ENCODE peak calls at places on chromosomes 11 and 22, in nine cellular contexts. N is body of pancreas; R is gastrocnemius medialis; O is vagina; P is CD8-positive, alpha-beta memory T cell; Z is IMR-90; V is AG04450; C is pancreas; W is fibroblast of lung. M is an unnamed sample.

GRCh38 chr22:21841422-21841821 is 26.0 kb downstream of the MAPK1 start:
- DNase-seq in N (no peak), W (no peak), O (no peak), C (no peak), P (no peak), V (no peak), R (no peak), Z (no peak), M (no peak)

GRCh38 chr11:17551347-17552040 is 4.4 kb downstream of the OTOG start:
- DNase-seq in C (no peak), W (no peak), P (no peak), Z (no peak), R (no peak), N (no peak), O (no peak), V (no peak), M (no peak)

GRCh38 chr11:68258363-68258765 is 13.4 kb downstream of the C11orf24 start:
- DNase-seq in V (no peak), C (no peak), O (no peak), Z (no peak), P (no peak), R (no peak), N (no peak), W (no peak), M (no peak)

GRCh38 chr11:46554205-46555162 is 39.3 kb downstream of the AMBRA1 start:
- DNase-seq in R (peak; percentile 20), N (peak; percentile 48), P (no peak), V (peak; percentile 30), C (no peak), W (peak; percentile 82), Z (peak; percentile 80), O (no peak), M (peak; percentile 56)

GRCh38 chr22:28051091-28051786 is 132.2 kb upstream of the PITPNB start:
- DNase-seq in Z (no peak), R (no peak), V (no peak), O (no peak), P (no peak), C (no peak), W (no peak), N (no peak), M (peak; percentile 84)

GRCh38 chr11:114229062-114229450 is 67.1 kb upstream of the NNMT start:
- DNase-seq in R (no peak), V (no peak), C (no peak), N (no peak), W (no peak), O (no peak), P (no peak), Z (no peak), M (peak; percentile 56)

GRCh38 chr11:67382481-67383136 is 9.2 kb upstream of the RAD9A start:
- DNase-seq in W (peak; percentile 57), C (peak; percentile 89), P (peak; percentile 77), R (peak; percentile 68), V (no peak), O (no peak), Z (peak; percentile 69), N (peak; percentile 82), M (peak; percentile 88)

GRCh38 chr22:50184004-50184461 is 1.7 kb upstream of the TRABD start:
- DNase-seq in V (no peak), C (peak; percentile 80), Z (peak; percentile 48), N (peak; percentile 87), P (no peak), R (no peak), W (peak; percentile 51), O (no peak), M (no peak)

GRCh38 chr11:17600316-17601205 is 53.5 kb downstream of the OTOG start:
- DNase-seq in P (no peak), W (no peak), Z (no peak), N (no peak), V (no peak), C (no peak), O (no peak), R (no peak), M (no peak)

GRCh38 chr11:12506502-12506921 is 129.1 kb downstream of the PARVA start:
- DNase-seq in R (no peak), C (no peak), W (peak; percentile 58), N (no peak), V (no peak), Z (peak; percentile 59), O (no peak), P (no peak), M (peak; percentile 24)

GRCh38 chr11:100920571-100920970 is 209.0 kb downstream of the PGR start:
- DNase-seq in N (no peak), O (no peak), Z (no peak), C (no peak), V (no peak), R (no peak), W (no peak), P (no peak), M (no peak)

GRCh38 chr22:19638282-19639015 is 75.9 kb upstream of the SEPTIN5 start:
- DNase-seq in N (no peak), W (no peak), Z (no peak), O (no peak), P (no peak), R (no peak), C (no peak), V (no peak), M (no peak)

GRCh38 chr22:20994902-20995241 is 7.0 kb downstream of the THAP7 start:
- DNase-seq in Z (no peak), W (no peak), N (no peak), V (no peak), O (no peak), C (no peak), R (no peak), P (no peak), M (no peak)

GRCh38 chr22:36680038-36680437 is 23.5 kb downstream of the CACNG2 start:
- DNase-seq in P (no peak), R (no peak), W (no peak), N (no peak), C (no peak), V (no peak), O (no peak), Z (no peak), M (no peak)

GRCh38 chr11:111429066-111429506 is 50.0 kb upstream of the POU2AF1 start:
- DNase-seq in P (no peak), O (no peak), V (no peak), Z (peak; percentile 37), N (peak; percentile 76), C (peak; percentile 71), W (no peak), R (peak; percentile 63), M (peak; percentile 90)

GRCh38 chr22:49353185-49353584 is 474.5 kb downstream of the BRD1 start:
- DNase-seq in N (no peak), R (no peak), P (no peak), Z (no peak), O (peak; percentile 52), V (no peak), C (no peak), W (no peak), M (no peak)

GRCh38 chr11:116376547-116376946 is 396.2 kb downstream of the BUD13 start:
- DNase-seq in N (no peak), C (no peak), O (no peak), V (no peak), R (no peak), P (no peak), W (no peak), Z (no peak), M (no peak)

GRCh38 chr11:34621876-34622275 is 983 bp downstream of the EHF start:
- DNase-seq in V (no peak), O (no peak), R (no peak), W (peak; percentile 20), N (no peak), C (no peak), P (no peak), Z (no peak), M (no peak)
- H3K9me3 ChIP-seq in V (no peaks in the 10 kb centered on the region), O (no peaks in the 10 kb centered on the region), R (no peaks in the 10 kb centered on the region), W (no peaks in the 10 kb centered on the region), N (no peaks in the 10 kb centered on the region), C (no peaks in the 10 kb centered on the region), P (no peaks in the 10 kb centered on the region), Z (no peaks in the 10 kb centered on the region), M (no peaks in the 10 kb centered on the region)

GRCh38 chr11:8013833-8014232 is 26.7 kb downstream of the EIF3F start:
- DNase-seq in O (no peak), R (no peak), Z (no peak), P (no peak), W (no peak), C (no peak), N (no peak), V (no peak), M (no peak)
- H3K9me3 ChIP-seq in O (no peaks in the 10 kb centered on the region), R (no peaks in the 10 kb centered on the region), Z (no peaks in the 10 kb centered on the region), P (no peaks in the 10 kb centered on the region), W (no peaks in the 10 kb centered on the region), C (no peaks in the 10 kb centered on the region), N (no peaks in the 10 kb centered on the region), V (no peaks in the 10 kb centered on the region), M (no peaks in the 10 kb centered on the region)

GRCh38 chr11:132627981-132628380 is 904.3 kb downstream of the OPCML start:
- DNase-seq in W (no peak), Z (no peak), P (no peak), N (no peak), O (no peak), C (no peak), V (no peak), R (no peak), M (no peak)

GRCh38 chr11:132631956-132632355 is 900.3 kb downstream of the OPCML start:
- DNase-seq in P (no peak), V (no peak), R (no peak), Z (peak; percentile 8), W (no peak), C (no peak), N (no peak), O (no peak), M (no peak)

GRCh38 chr11:132638421-132638820 is 893.9 kb downstream of the OPCML start:
- DNase-seq in V (no peak), R (no peak), N (no peak), P (no peak), O (no peak), C (no peak), Z (no peak), W (no peak), M (no peak)

DNA sequence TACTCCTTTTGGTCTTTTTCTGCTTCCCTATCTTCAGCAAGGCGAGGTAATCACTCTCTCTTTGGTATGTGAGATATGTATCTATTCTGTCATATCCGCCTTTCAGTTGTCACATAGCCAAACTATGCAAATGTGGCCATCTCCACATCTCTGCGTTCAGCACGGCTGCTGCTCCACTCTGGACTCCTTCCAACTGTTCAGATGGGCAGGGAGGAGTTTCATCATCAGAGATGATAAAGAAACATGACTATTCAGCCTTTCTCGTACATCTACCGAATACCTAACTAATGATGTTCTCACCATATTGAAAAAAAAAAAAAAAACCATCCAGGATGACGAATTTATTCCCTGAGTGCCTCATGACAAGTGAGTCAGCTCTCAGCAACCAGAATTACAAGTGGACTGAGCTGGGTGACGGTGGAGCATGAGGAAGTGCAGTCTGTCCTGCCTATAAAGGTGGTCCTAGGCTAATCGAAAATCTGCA is 899.6 kb downstream of the OPCML start:
- DNase-seq in W (peak; percentile 99), Z (peak; percentile 99), V (peak; percentile 96), P (no peak), N (peak; percentile 16), C (no peak), O (no peak), R (no peak), M (peak; percentile 61)
- H3K9me3 ChIP-seq in W (no peaks in the 10 kb centered on the region), Z (no peaks in the 10 kb centered on the region), V (no peaks in the 10 kb centered on the region), P (no peaks in the 10 kb centered on the region), N (no peaks in the 10 kb centered on the region), C (no peaks in the 10 kb centered on the region), O (no peaks in the 10 kb centered on the region), R (no peaks in the 10 kb centered on the region), M (peaks cover 21% of the 10 kb centered on the region)

DNA sequence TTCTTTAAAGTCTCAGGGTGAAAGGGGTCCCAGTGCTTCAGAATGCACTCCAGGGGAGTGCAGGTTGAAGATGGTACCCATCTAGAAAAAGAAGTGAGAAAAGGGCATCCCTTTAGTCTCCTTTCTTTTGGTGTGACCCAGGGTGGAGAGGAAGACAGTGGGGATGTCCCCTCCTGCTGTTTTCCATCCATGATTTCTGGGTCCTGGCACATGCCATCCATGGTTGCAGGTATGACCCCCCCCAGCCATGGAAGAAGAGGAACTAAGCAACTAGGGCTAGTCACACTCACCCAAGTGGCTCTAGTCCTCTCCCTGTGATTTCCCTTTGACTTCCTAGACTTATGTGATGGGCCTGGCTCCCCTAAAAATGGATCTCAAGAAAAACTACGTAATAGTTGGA is 15.9 kb upstream of the EI24 start:
- DNase-seq in V (no peak), C (no peak), Z (no peak), N (no peak), W (no peak), P (no peak), R (no peak), O (no peak), M (no peak)
- H3K9me3 ChIP-seq in V (peaks cover 18% of the 10 kb centered on the region), C (no peaks in the 10 kb centered on the region), Z (peaks cover 17% of the 10 kb centered on the region), N (no peaks in the 10 kb centered on the region), W (no peaks in the 10 kb centered on the region), P (no peaks in the 10 kb centered on the region), R (peaks cover 11% of the 10 kb centered on the region), O (peaks cover 11% of the 10 kb centered on the region), M (peaks cover 31% of the 10 kb centered on the region)

M was measured in A673.